ENCODE peak calls at places on chromosomes 11 and 22, in seven cellular contexts. I, F, R, Y, B, J and V are unnamed samples.

GRCh38 chr11:122367809-122368231 is 251.8 kb upstream of the BLID start:
- DNase-seq in B (peak; percentile 70), R (no peak), F (no peak), I (peak; percentile 76), J (no peak), Y (no peak), V (no peak)

GRCh38 chr11:73195191-73196007 is 22.7 kb upstream of the P2RY2 start:
- DNase-seq in I (peak; percentile 48), J (no peak), Y (no peak), F (peak; percentile 22), B (peak; percentile 81), R (peak; percentile 45), V (no peak)

GRCh38 chr22:38282397-38282796 is 9.6 kb upstream of the TMEM184B start:
- DNase-seq in Y (no peak), F (no peak), I (no peak), J (no peak), R (no peak), B (no peak), V (no peak)

GRCh38 chr22:44088976-44089570 is 65.0 kb downstream of the PARVB start:
- DNase-seq in F (no peak), J (no peak), B (peak; percentile 58), Y (no peak), I (no peak), R (no peak), V (no peak)

GRCh38 chr11:85170184-85170583 is 457.0 kb downstream of the DLG2 start:
- DNase-seq in Y (no peak), F (no peak), J (no peak), B (peak; percentile 10), R (peak; percentile 7), I (no peak), V (no peak)

GRCh38 chr11:67369801-67370284 is 3.6 kb downstream of the CLCF1 start:
- DNase-seq in I (no peak), Y (no peak), F (no peak), R (no peak), B (no peak), J (no peak), V (no peak)

GRCh38 chr11:84476581-84476980 is 1150.6 kb downstream of the DLG2 start:
- DNase-seq in R (no peak), B (no peak), I (no peak), Y (no peak), J (no peak), F (no peak), V (no peak)

GRCh38 chr11:9855579-9856260 is 191.8 kb downstream of the SWAP70 start:
- DNase-seq in R (no peak), J (peak; percentile 60), I (no peak), Y (no peak), F (no peak), B (no peak), V (no peak)

GRCh38 chr11:117931331-117931950 is 2.2 kb upstream of the TMPRSS13 start:
- DNase-seq in R (no peak), J (no peak), Y (no peak), F (no peak), B (no peak), I (no peak), V (no peak)

GRCh38 chr11:8241373-8242112 is 22.1 kb downstream of the LMO1 start:
- DNase-seq in Y (no peak), B (no peak), I (no peak), R (no peak), F (no peak), J (no peak), V (no peak)

GRCh38 chr11:57324886-57325734 is at the start of gene TNKS1BP1:
- DNase-seq in J (peak; percentile 88), F (peak; percentile 98), Y (peak; percentile 83), B (peak; percentile 97), I (peak; percentile 91), R (peak; percentile 96), V (peak; percentile 98)

GRCh38 chr11:126102436-126102894 is 39.8 kb upstream of the CDON start:
- DNase-seq in B (no peak), F (peak; percentile 78), Y (no peak), J (no peak), I (peak; percentile 25), R (no peak), V (no peak)

GRCh38 chr22:46149493-46149997 is 781 bp upstream of the PPARA start:
- DNase-seq in J (no peak), Y (no peak), R (peak; percentile 57), F (peak; percentile 75), B (no peak), I (no peak), V (no peak)

GRCh38 chr11:21552910-21553309 is 640.0 kb upstream of the ANO5 start:
- DNase-seq in J (no peak), F (no peak), R (no peak), I (no peak), Y (no peak), B (no peak), V (no peak)

GRCh38 chr22:45053571-45053970 is 43.8 kb upstream of the PHF21B start:
- DNase-seq in Y (no peak), J (no peak), R (no peak), F (no peak), B (no peak), I (no peak), V (no peak)

GRCh38 chr11:93493252-93493897 is 49.8 kb downstream of the SMCO4 start:
- DNase-seq in I (peak; percentile 79), J (no peak), Y (no peak), R (peak; percentile 7), B (no peak), F (peak; percentile 46), V (no peak)

GRCh38 chr22:42341779-42342178 is 71.3 kb upstream of the TCF20 start:
- DNase-seq in R (no peak), B (no peak), J (no peak), F (no peak), I (no peak), Y (no peak), V (no peak)

GRCh38 chr22:29520851-29521250 is 32.7 kb downstream of the THOC5 start:
- DNase-seq in R (no peak), I (no peak), F (no peak), B (no peak), J (peak; percentile 55), Y (no peak), V (no peak)

GRCh38 chr11:8097062-8097814 is 16.2 kb downstream of the TUB start:
- DNase-seq in F (peak; percentile 10), R (no peak), I (no peak), B (no peak), J (no peak), Y (no peak), V (peak; percentile 56)

GRCh38 chr11:125724125-125724524 is 22.0 kb upstream of the PATE1 start:
- DNase-seq in F (no peak), B (no peak), I (peak; percentile 22), J (no peak), Y (no peak), R (no peak), V (no peak)

GRCh38 chr11:26227311-26227710 is 104.6 kb upstream of the ANO3 start:
- DNase-seq in B (peak; percentile 52), F (no peak), J (peak; percentile 73), I (peak; percentile 4), R (peak; percentile 7), Y (no peak), V (no peak)

GRCh38 chr11:12007769-12008737 is at the start of gene DKK3:
- DNase-seq in F (no peak), B (peak; percentile 60), R (no peak), J (no peak), Y (no peak), I (no peak), V (no peak)

GRCh38 chr11:64790205-64791095 is 12.1 kb upstream of the SF1 start:
- DNase-seq in J (no peak), R (no peak), Y (no peak), I (no peak), F (no peak), B (no peak), V (no peak)

GRCh38 chr11:59560290-59560701 is 49.0 kb downstream of the OR4D9 start:
- DNase-seq in I (peak; percentile 81), F (peak; percentile 65), B (peak; percentile 66), R (peak; percentile 80), J (no peak), Y (no peak), V (peak; percentile 81)

GRCh38 chr11:115581871-115582639 is 77.8 kb upstream of the CADM1 start:
- DNase-seq in Y (no peak), B (peak; percentile 20), F (no peak), I (no peak), J (no peak), R (no peak), V (no peak)

GRCh38 chr11:62547691-62548281 is 1.2 kb upstream of the AHNAK start:
- DNase-seq in F (peak; percentile 51), Y (no peak), B (peak; percentile 89), R (peak; percentile 45), J (no peak), I (peak; percentile 81), V (no peak)

GRCh38 chr11:8707541-8708270 is 25.1 kb downstream of the RPL27A start:
- DNase-seq in R (no peak), I (no peak), Y (no peak), J (no peak), F (no peak), B (no peak), V (no peak)

GRCh38 chr11:36109499-36109849 is 165.6 kb downstream of the LDLRAD3 start:
- DNase-seq in F (no peak), J (no peak), Y (no peak), I (no peak), B (no peak), R (no peak), V (no peak)

GRCh38 chr11:93611836-93612677 is 49.4 kb upstream of the CEP295 start:
- DNase-seq in Y (no peak), R (peak; percentile 14), B (no peak), I (no peak), F (peak; percentile 73), J (no peak), V (no peak)

GRCh38 chr11:66327171-66328035 is 8.8 kb downstream of the RIN1 start:
- DNase-seq in Y (no peak), J (no peak), R (no peak), B (peak; percentile 54), I (no peak), F (no peak), V (no peak)
- TF ChIP-seq CTCF in Y (no peak), J (no peak), R (no peak), B (no peak), I (no peak), F (no peak), V (no peak)

GRCh38 chr11:34968862-34969261 is 52.4 kb downstream of the PDHX start:
- DNase-seq in Y (no peak), J (no peak), I (no peak), B (no peak), R (no peak), F (no peak), V (no peak)
- TF ChIP-seq CTCF in Y (no peak), J (no peak), I (no peak), B (no peak), R (no peak), F (no peak), V (no peak)

GRCh38 chr22:23696326-23696851 is 5.6 kb downstream of the RGL4 start:
- DNase-seq in J (no peak), F (peak; percentile 51), Y (peak; percentile 25), I (no peak), R (no peak), B (no peak), V (peak; percentile 61)
- TF ChIP-seq CTCF in J (no peak), F (no peak), Y (no peak), I (no peak), R (no peak), B (no peak), V (no peak)

DNA sequence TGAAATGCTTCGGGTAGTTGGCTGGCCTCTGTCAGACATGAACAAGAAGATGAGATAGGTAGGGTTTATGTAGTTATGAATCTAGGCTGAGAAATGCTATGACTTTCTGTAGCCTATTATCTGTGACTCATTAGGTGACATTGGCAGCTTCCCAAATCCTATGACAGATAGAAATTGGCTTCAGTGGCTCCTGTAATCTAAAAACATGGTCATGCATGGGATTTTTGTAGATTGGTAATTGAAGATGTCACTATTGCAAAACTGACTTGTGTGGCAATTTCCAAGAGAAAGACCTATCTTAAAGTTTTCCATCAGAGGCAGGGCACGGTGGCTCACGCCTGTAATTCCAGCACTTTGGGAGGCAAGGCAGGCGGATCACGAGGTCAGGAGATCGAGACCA is 29.4 kb upstream of the GRIK4 start:
- DNase-seq in B (no peak), F (no peak), R (no peak), I (peak; percentile 12), Y (no peak), J (no peak), V (no peak)
- TF ChIP-seq CTCF in B (no peak), F (no peak), R (no peak), I (no peak), Y (no peak), J (no peak), V (no peak)